ENCODE peak calls at places on chromosome 18, in five cellular contexts. H is endothelial cell of umbilical vein, V is prostate gland, T is transverse colon, W is GM23338. J is an unnamed sample.

GRCh38 chr18:58135806-58136331 is 91.8 kb downstream of the NEDD4L start:
- DNase-seq in T (peak), W (peak), H (peak), V (no peak), J (peak)

GRCh38 chr18:24408496-24408895 is 10.9 kb upstream of the OSBPL1A start:
- DNase-seq in T (no peak), H (no peak), W (no peak), V (no peak), J (no peak)

GRCh38 chr18:47846431-47846830 is 84.0 kb downstream of the SMAD2 start:
- DNase-seq in W (no peak), V (no peak), T (no peak), H (no peak), J (no peak)

GRCh38 chr18:1505856-1506255 is 601.2 kb downstream of the ADCYAP1 start:
- DNase-seq in T (no peak), V (no peak), H (no peak), W (peak), J (no peak)

GRCh38 chr18:45962866-45963265 is 4.3 kb downstream of the EPG5 start:
- DNase-seq in T (no peak), W (no peak), V (no peak), H (no peak), J (no peak)

GRCh38 chr18:66601649-66602048 is 2.2 kb downstream of the CDH19 start:
- DNase-seq in V (no peak), H (no peak), T (no peak), W (no peak), J (no peak)

GRCh38 chr18:22185298-22185697 is 15.9 kb downstream of the GATA6 start:
- DNase-seq in H (peak), V (no peak), W (no peak), T (no peak), J (no peak)

GRCh38 chr18:45874501-45875184 is 49.2 kb downstream of the SIGLEC15 start:
- DNase-seq in W (no peak), T (peak), H (no peak), V (no peak), J (no peak)

GRCh38 chr18:58536187-58536516 is 92.7 kb downstream of the ALPK2 start:
- DNase-seq in V (no peak), H (no peak), W (no peak), T (no peak), J (no peak)

GRCh38 chr18:45920367-45920766 is 46.8 kb downstream of the EPG5 start:
- DNase-seq in V (peak), W (no peak), T (peak), H (peak), J (no peak)

GRCh38 chr18:48942554-48943261 is 8.1 kb downstream of the SMAD7 start:
- DNase-seq in T (no peak), H (peak), W (no peak), V (no peak), J (no peak)

GRCh38 chr18:51321696-51322095 is 124.2 kb upstream of the MEX3C start:
- DNase-seq in V (no peak), W (peak), T (no peak), H (no peak), J (no peak)

GRCh38 chr18:51110073-51110797 is 80.2 kb downstream of the SMAD4 start:
- DNase-seq in T (peak), W (peak), H (peak), V (peak), J (no peak)

GRCh38 chr18:77076111-77076510 is 56.5 kb downstream of the MBP start:
- DNase-seq in H (no peak), W (no peak), T (no peak), V (no peak), J (no peak)

GRCh38 chr18:55401275-55401620 is 186.7 kb downstream of the TCF4 start:
- DNase-seq in H (no peak), T (no peak), W (no peak), V (no peak), J (no peak)

GRCh38 chr18:49486617-49486958 is 446 bp downstream of the C18orf32 start:
- DNase-seq in W (no peak), T (no peak), V (no peak), H (no peak), J (no peak)

GRCh38 chr18:68826111-68826510 is 28.2 kb downstream of the CCDC102B start:
- DNase-seq in V (no peak), T (no peak), H (no peak), W (no peak), J (no peak)

GRCh38 chr18:47658498-47658897 is 272.0 kb downstream of the SMAD2 start:
- DNase-seq in T (no peak), H (no peak), W (no peak), V (no peak), J (no peak)

GRCh38 chr18:68865021-68865420 is 67.1 kb downstream of the CCDC102B start:
- DNase-seq in T (no peak), V (no peak), H (no peak), W (no peak), J (no peak)

GRCh38 chr18:79527656-79528055 is 131.9 kb downstream of the NFATC1 start:
- DNase-seq in H (no peak), V (no peak), W (no peak), T (no peak), J (no peak)

GRCh38 chr18:77140030-77140429 is 7.4 kb upstream of the MBP start:
- DNase-seq in T (no peak), H (no peak), V (no peak), W (no peak), J (no peak)

GRCh38 chr18:58893388-58894099 is 28.9 kb downstream of the ZNF532 start:
- DNase-seq in V (no peak), W (no peak), H (no peak), T (no peak), J (no peak)

GRCh38 chr18:57621252-57621607 is 406 bp downstream of the NARS1 start:
- DNase-seq in V (no peak), H (peak), W (no peak), T (no peak), J (no peak)

GRCh38 chr18:73691118-73691517 is 456.5 kb downstream of the FBXO15 start:
- DNase-seq in W (no peak), H (peak), V (no peak), T (no peak), J (no peak)

GRCh38 chr18:62989195-62989594 is 273.9 kb downstream of the PHLPP1 start:
- DNase-seq in W (no peak), H (no peak), V (no peak), T (no peak), J (no peak)

GRCh38 chr18:56516769-56517168 is 121.6 kb downstream of the TXNL1 start:
- DNase-seq in W (no peak), T (no peak), H (no peak), V (no peak), J (no peak)

GRCh38 chr18:3688682-3689081 is 238.7 kb downstream of the TGIF1 start:
- DNase-seq in H (no peak), V (no peak), W (peak), T (no peak), J (no peak)

GRCh38 chr18:54127759-54128378 is 96.6 kb downstream of the MBD2 start:
- DNase-seq in W (peak), V (no peak), T (no peak), H (peak), J (no peak)

GRCh38 chr18:70920840-70921374 is 632.1 kb downstream of the SOCS6 start:
- DNase-seq in V (no peak), H (no peak), W (no peak), T (no peak), J (no peak)

GRCh38 chr18:59272221-59272888 is 899 bp downstream of the RAX start:
- DNase-seq in V (no peak), T (no peak), W (peak), H (no peak), J (no peak)

GRCh38 chr18:3389977-3390376 is 60.0 kb upstream of the TGIF1 start:
- DNase-seq in V (no peak), H (no peak), T (no peak), W (no peak), J (no peak)

GRCh38 chr18:70643812-70644211 is 355.0 kb downstream of the SOCS6 start:
- DNase-seq in V (no peak), W (no peak), H (no peak), T (no peak), J (no peak)

GRCh38 chr18:9095297-9096012 is 7.0 kb upstream of the NDUFV2 start:
- DNase-seq in V (no peak), H (no peak), T (peak), W (no peak), J (no peak)

GRCh38 chr18:29078272-29078671 is 901.3 kb upstream of the CDH2 start:
- DNase-seq in T (no peak), V (no peak), W (no peak), H (no peak), J (no peak)
- TF ChIP-seq POLR2AphosphoS5 in T (no peak), V (no peak), W (no peak), H (no peak), J (no peak)

GRCh38 chr18:34224423-34225217 is at the start of gene NOL4:
- DNase-seq in H (peak), V (peak), T (peak), W (peak), J (no peak)

GRCh38 chr18:34223893-34224422 is 755 bp downstream of the NOL4 start:
- DNase-seq in W (no peak), H (no peak), T (no peak), V (no peak), J (no peak)

GRCh38 chr18:34222025-34222395 is 2.7 kb downstream of the NOL4 start:
- DNase-seq in H (peak), T (no peak), W (peak), V (no peak), J (no peak)

GRCh38 chr18:34223164-34223892 is 1.4 kb downstream of the NOL4 start:
- DNase-seq in T (no peak), W (peak), V (no peak), H (no peak), J (no peak)

GRCh38 chr18:34222396-34223163 is 2.1 kb downstream of the NOL4 start:
- DNase-seq in T (no peak), H (peak), W (peak), V (no peak), J (no peak)
- TF ChIP-seq POLR2AphosphoS5 in T (no peak), H (no peak), W (no peak), V (no peak), J (no peak)

DNA sequence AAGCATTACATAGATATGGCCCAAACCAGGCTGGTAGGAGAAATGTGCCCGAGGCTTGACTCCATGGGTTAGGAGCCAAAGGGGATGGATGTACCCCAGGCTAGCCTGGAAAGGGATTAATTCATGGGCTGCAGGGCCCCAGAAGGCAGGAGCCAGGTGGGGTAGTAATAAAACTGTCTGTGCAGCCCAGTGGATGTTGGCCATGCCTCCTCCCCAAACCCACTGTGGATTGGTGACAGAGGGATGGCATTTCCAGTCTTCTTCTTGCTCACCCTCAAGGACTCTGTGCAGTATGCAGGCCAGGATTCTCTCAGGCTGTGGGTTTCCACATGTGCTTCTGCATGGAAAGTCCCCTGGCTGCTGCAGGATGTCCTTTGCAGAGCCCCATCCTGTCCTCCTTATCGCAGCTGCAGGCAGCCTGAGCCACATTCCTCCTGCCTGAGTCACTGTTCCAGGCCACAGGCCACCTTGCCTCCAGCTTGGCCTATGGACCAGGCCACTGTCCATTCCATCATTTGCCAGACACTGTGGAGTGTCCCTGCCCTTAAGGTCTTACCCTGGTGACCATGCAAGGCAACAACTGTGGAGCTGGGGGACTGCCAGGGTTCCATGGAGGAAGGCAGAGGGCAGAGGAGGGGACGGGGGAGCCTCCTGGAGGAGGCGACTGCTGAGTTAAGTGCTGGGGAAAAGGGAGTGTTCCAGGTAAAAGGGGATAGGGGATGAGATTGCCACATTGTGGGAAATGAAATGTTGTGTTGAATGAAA is 38.9 kb downstream of the INO80C start:
- DNase-seq in W (peak), H (peak), T (peak), V (no peak), J (no peak)
- TF ChIP-seq POLR2AphosphoS5 in W (no peak), H (peak), T (peak), V (no peak), J (no peak)

GRCh38 chr18:12647773-12648172 is 10.1 kb downstream of the SPIRE1 start:
- DNase-seq in H (no peak), V (no peak), W (peak), T (no peak), J (no peak)
- TF ChIP-seq POLR2AphosphoS5 in H (no peak), V (no peak), W (no peak), T (no peak), J (no peak)

DNA sequence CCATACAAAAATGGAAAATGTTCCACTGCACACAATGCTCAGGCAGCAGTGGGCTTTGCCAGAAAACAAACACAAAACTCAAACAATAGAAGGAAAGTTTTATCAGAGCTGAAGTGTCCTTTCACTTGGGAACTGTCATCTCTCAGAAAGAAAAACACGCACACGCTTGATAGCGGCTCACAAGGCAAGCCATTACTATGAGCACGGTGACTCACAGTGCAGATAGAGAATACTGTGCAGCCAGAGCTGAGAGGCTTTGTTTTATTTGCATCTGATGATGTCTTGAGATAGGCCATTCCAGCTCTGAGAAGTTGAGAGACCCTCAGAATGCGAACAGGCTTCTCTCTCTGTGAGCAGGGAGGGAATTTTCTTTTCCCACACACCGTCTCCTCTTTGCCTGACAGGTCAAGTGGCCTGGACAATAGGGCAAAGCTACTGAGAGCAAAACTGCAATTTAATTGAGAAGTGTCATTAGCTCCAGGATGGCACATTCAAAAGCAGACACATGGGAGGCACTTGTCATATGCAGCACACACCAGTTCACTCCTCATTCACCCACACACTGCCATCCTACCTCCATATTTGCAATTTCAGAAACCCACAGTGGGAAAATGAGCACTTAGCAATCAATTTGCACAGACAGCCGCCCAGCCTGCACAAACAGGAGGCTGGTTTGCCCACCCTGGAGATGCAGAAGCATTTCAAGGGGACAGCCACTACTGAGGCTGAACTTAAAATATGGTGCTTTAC is 236.5 kb downstream of the SS18 start:
- DNase-seq in H (peak), T (no peak), W (no peak), V (no peak), J (no peak)
- TF ChIP-seq POLR2AphosphoS5 in H (no peak), T (no peak), W (no peak), V (no peak), J (no peak)

J was measured in SK-N-MC.